ENCODE peak calls at places on chromosomes 12 and 14, in ten cellular contexts. One of them, this sample, is unnamed.
A peak's percentile ranks its signal among the peaks of the same experiment; 100 is the strongest.

GRCh38 chr14:93231129-93231979 is 24.3 kb downstream of the UBR7 start:
- DNase-seq in GM13976: peak; percentile 55
- DNase-seq in WERI-Rb-1: no peak
- DNase-seq in PC-9: no peak
- DNase-seq in astrocyte: peak; percentile 55
- DNase-seq in upper lobe of right lung: peak; percentile 56
- DNase-seq in neural progenitor cell: no peak
- DNase-seq in GM20000: no peak
- DNase-seq in foreskin fibroblast: peak; percentile 40
- DNase-seq in cardiac fibroblast: peak; percentile 43
- DNase-seq in this sample: no peak

GRCh38 chr12:123445388-123446344 is 9.2 kb upstream of the RILPL2 start:
- DNase-seq in astrocyte: peak; percentile 56
- DNase-seq in GM13976: no peak
- DNase-seq in WERI-Rb-1: no peak
- DNase-seq in neural progenitor cell: no peak
- DNase-seq in cardiac fibroblast: peak; percentile 94
- DNase-seq in upper lobe of right lung: peak; percentile 71
- DNase-seq in GM20000: no peak
- DNase-seq in PC-9: peak; percentile 86
- DNase-seq in foreskin fibroblast: peak; percentile 47
- DNase-seq in this sample: no peak

GRCh38 chr12:23099604-23100003 is 474.6 kb downstream of the ETNK1 start:
- DNase-seq in GM20000: no peak
- DNase-seq in foreskin fibroblast: no peak
- DNase-seq in GM13976: no peak
- DNase-seq in cardiac fibroblast: no peak
- DNase-seq in upper lobe of right lung: no peak
- DNase-seq in WERI-Rb-1: no peak
- DNase-seq in PC-9: no peak
- DNase-seq in astrocyte: peak; percentile 52
- DNase-seq in neural progenitor cell: no peak
- DNase-seq in this sample: no peak

GRCh38 chr12:3520168-3520567 is 29.2 kb downstream of the PRMT8 start:
- DNase-seq in GM13976: no peak
- DNase-seq in WERI-Rb-1: no peak
- DNase-seq in foreskin fibroblast: no peak
- DNase-seq in astrocyte: no peak
- DNase-seq in neural progenitor cell: no peak
- DNase-seq in upper lobe of right lung: no peak
- DNase-seq in GM20000: no peak
- DNase-seq in PC-9: no peak
- DNase-seq in cardiac fibroblast: no peak
- DNase-seq in this sample: no peak

GRCh38 chr12:112182499-112182898 is 57.1 kb downstream of the TRAFD1 start:
- DNase-seq in PC-9: no peak
- DNase-seq in upper lobe of right lung: no peak
- DNase-seq in WERI-Rb-1: no peak
- DNase-seq in neural progenitor cell: no peak
- DNase-seq in foreskin fibroblast: no peak
- DNase-seq in cardiac fibroblast: peak; percentile 62
- DNase-seq in astrocyte: no peak
- DNase-seq in GM20000: no peak
- DNase-seq in GM13976: peak; percentile 56
- DNase-seq in this sample: no peak

GRCh38 chr12:62523619-62524018 is 57.0 kb downstream of the MON2 start:
- DNase-seq in WERI-Rb-1: no peak
- DNase-seq in GM20000: no peak
- DNase-seq in PC-9: no peak
- DNase-seq in cardiac fibroblast: no peak
- DNase-seq in astrocyte: no peak
- DNase-seq in neural progenitor cell: no peak
- DNase-seq in upper lobe of right lung: no peak
- DNase-seq in GM13976: no peak
- DNase-seq in foreskin fibroblast: no peak
- DNase-seq in this sample: no peak

GRCh38 chr12:49808686-49809368 is 19.4 kb downstream of the NCKAP5L start:
- DNase-seq in neural progenitor cell: peak; percentile 31
- DNase-seq in cardiac fibroblast: no peak
- DNase-seq in upper lobe of right lung: no peak
- DNase-seq in GM20000: no peak
- DNase-seq in astrocyte: peak; percentile 18
- DNase-seq in GM13976: no peak
- DNase-seq in foreskin fibroblast: no peak
- DNase-seq in PC-9: no peak
- DNase-seq in WERI-Rb-1: no peak
- DNase-seq in this sample: no peak

GRCh38 chr12:27615331-27615891 is 80.8 kb upstream of the REP15 start:
- DNase-seq in cardiac fibroblast: peak; percentile 59
- DNase-seq in neural progenitor cell: no peak
- DNase-seq in GM20000: no peak
- DNase-seq in PC-9: peak; percentile 38
- DNase-seq in WERI-Rb-1: no peak
- DNase-seq in astrocyte: peak; percentile 86
- DNase-seq in foreskin fibroblast: no peak
- DNase-seq in GM13976: no peak
- DNase-seq in upper lobe of right lung: no peak
- DNase-seq in this sample: no peak

GRCh38 chr12:120677765-120678473 is 9.0 kb upstream of the MLEC start:
- DNase-seq in cardiac fibroblast: peak; percentile 15
- DNase-seq in upper lobe of right lung: no peak
- DNase-seq in WERI-Rb-1: no peak
- DNase-seq in foreskin fibroblast: no peak
- DNase-seq in GM13976: peak; percentile 70
- DNase-seq in GM20000: peak; percentile 63
- DNase-seq in PC-9: no peak
- DNase-seq in astrocyte: no peak
- DNase-seq in neural progenitor cell: no peak
- DNase-seq in this sample: no peak

GRCh38 chr12:131007031-131007793 is 53.5 kb downstream of the ADGRD1 start:
- DNase-seq in astrocyte: no peak
- DNase-seq in PC-9: no peak
- DNase-seq in GM13976: no peak
- DNase-seq in GM20000: no peak
- DNase-seq in neural progenitor cell: peak; percentile 21
- DNase-seq in cardiac fibroblast: no peak
- DNase-seq in foreskin fibroblast: no peak
- DNase-seq in upper lobe of right lung: no peak
- DNase-seq in WERI-Rb-1: no peak
- DNase-seq in this sample: no peak

GRCh38 chr14:45798659-45799058 is 545.7 kb upstream of the MIS18BP1 start:
- DNase-seq in GM13976: no peak
- DNase-seq in neural progenitor cell: no peak
- DNase-seq in PC-9: no peak
- DNase-seq in foreskin fibroblast: no peak
- DNase-seq in astrocyte: no peak
- DNase-seq in cardiac fibroblast: no peak
- DNase-seq in WERI-Rb-1: no peak
- DNase-seq in GM20000: no peak
- DNase-seq in upper lobe of right lung: no peak
- DNase-seq in this sample: no peak

GRCh38 chr12:46483572-46484395 is 111.2 kb upstream of the SLC38A2 start:
- DNase-seq in neural progenitor cell: no peak
- DNase-seq in cardiac fibroblast: peak; percentile 71
- DNase-seq in PC-9: no peak
- DNase-seq in WERI-Rb-1: no peak
- DNase-seq in GM13976: no peak
- DNase-seq in foreskin fibroblast: peak; percentile 44
- DNase-seq in upper lobe of right lung: no peak
- DNase-seq in astrocyte: no peak
- DNase-seq in GM20000: no peak
- DNase-seq in this sample: no peak

GRCh38 chr14:75273272-75274044 is 5.2 kb upstream of the FOS start:
- DNase-seq in foreskin fibroblast: peak; percentile 53
- DNase-seq in astrocyte: peak; percentile 80
- DNase-seq in upper lobe of right lung: peak; percentile 63
- DNase-seq in PC-9: peak; percentile 63
- DNase-seq in neural progenitor cell: no peak
- DNase-seq in WERI-Rb-1: no peak
- DNase-seq in GM13976: no peak
- DNase-seq in GM20000: no peak
- DNase-seq in cardiac fibroblast: peak; percentile 95
- DNase-seq in this sample: no peak

GRCh38 chr14:71319646-71320045 is 412.4 kb downstream of the PCNX1 start:
- DNase-seq in GM13976: no peak
- DNase-seq in astrocyte: no peak
- DNase-seq in GM20000: no peak
- DNase-seq in PC-9: no peak
- DNase-seq in upper lobe of right lung: no peak
- DNase-seq in foreskin fibroblast: peak; percentile 15
- DNase-seq in WERI-Rb-1: peak; percentile 30
- DNase-seq in neural progenitor cell: peak; percentile 35
- DNase-seq in cardiac fibroblast: peak; percentile 48
- DNase-seq in this sample: no peak

GRCh38 chr12:21697829-21698630 is 40.4 kb upstream of the LDHB start:
- DNase-seq in neural progenitor cell: peak; percentile 34
- DNase-seq in GM13976: peak; percentile 32
- DNase-seq in PC-9: no peak
- DNase-seq in astrocyte: peak; percentile 6
- DNase-seq in GM20000: no peak
- DNase-seq in upper lobe of right lung: no peak
- DNase-seq in foreskin fibroblast: peak; percentile 10
- DNase-seq in WERI-Rb-1: no peak
- DNase-seq in cardiac fibroblast: peak; percentile 61
- DNase-seq in this sample: no peak

DNA sequence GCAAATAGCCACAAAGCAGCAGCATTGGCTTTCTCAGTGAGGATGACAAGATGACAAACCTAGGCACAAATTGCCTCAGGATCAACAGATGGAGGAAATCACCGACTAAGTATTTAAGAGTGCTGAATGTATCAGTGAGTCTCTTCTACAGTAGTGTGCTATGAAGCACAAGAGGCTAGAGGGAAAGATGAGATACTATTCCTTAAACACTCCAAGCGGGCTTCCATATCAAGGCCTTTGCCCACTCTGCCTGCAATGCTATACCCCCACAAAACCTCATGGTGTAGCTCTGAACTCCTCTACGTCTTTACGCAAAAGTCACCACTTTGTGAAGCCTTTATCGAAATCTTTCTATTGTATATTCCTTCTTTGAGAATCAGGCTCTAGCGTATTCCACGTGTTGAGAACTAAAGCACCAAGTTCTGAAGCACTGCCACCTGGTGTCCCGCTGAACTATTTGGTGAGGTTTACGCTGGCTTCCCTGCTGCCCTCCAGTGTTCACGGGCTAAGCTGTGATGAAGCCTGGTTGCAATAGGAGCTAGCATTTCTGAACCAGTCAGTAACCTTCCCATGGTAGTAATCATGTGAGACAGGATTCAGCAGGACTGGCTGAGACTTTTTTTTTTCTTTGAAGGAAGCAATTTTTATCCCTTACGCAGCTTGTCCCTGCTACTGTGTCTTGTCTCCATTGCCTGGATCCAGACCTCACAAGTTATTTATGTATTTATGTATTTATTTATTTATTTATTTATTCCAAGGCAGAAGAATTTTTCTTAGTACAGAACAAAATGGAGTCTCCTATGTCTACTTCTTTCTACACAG is 426.5 kb upstream of the OR4E1 start:
- DNase-seq in foreskin fibroblast: no peak
- DNase-seq in WERI-Rb-1: peak; percentile 29
- DNase-seq in cardiac fibroblast: peak; percentile 46
- DNase-seq in astrocyte: peak; percentile 3
- DNase-seq in GM13976: peak; percentile 47
- DNase-seq in upper lobe of right lung: no peak
- DNase-seq in PC-9: no peak
- DNase-seq in GM20000: peak; percentile 32
- DNase-seq in neural progenitor cell: peak; percentile 87
- DNase-seq in this sample: no peak
- TF ChIP-seq CTCF in foreskin fibroblast: no peak
- TF ChIP-seq CTCF in WERI-Rb-1: peak; percentile 42
- TF ChIP-seq CTCF in cardiac fibroblast: peak; percentile 42
- TF ChIP-seq CTCF in astrocyte: peak; percentile 36
- TF ChIP-seq CTCF in GM13976: peak; percentile 70
- TF ChIP-seq CTCF in upper lobe of right lung: peak; percentile 62
- TF ChIP-seq CTCF in PC-9: no peak
- TF ChIP-seq CTCF in GM20000: peak; percentile 63
- TF ChIP-seq CTCF in neural progenitor cell: peak; percentile 80
- TF ChIP-seq CTCF in this sample: no peak

DNA sequence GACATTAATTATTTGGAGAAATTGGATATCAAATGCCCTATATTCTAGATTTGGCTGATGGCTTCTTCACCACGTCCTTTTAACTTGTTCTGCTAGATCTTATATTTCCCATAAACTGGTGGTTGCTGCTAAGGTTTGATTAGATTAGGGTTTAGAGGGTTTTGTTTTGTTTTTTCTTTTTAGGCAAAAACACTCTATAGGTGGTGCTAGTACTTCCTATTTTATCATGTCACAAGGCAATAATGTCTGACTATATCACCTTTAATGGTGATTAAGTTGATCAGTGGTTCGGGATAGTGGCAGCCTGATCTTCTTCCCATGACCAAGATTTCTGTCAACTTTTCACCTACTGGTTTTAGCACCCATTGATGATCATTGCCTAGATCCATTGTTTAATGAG is 455.1 kb downstream of the RAD51B start:
- DNase-seq in GM13976: no peak
- DNase-seq in astrocyte: no peak
- DNase-seq in foreskin fibroblast: no peak
- DNase-seq in upper lobe of right lung: no peak
- DNase-seq in cardiac fibroblast: no peak
- DNase-seq in PC-9: no peak
- DNase-seq in WERI-Rb-1: no peak
- DNase-seq in neural progenitor cell: no peak
- DNase-seq in GM20000: no peak
- DNase-seq in this sample: no peak
- TF ChIP-seq CTCF in GM13976: no peak
- TF ChIP-seq CTCF in astrocyte: no peak
- TF ChIP-seq CTCF in foreskin fibroblast: no peak
- TF ChIP-seq CTCF in upper lobe of right lung: no peak
- TF ChIP-seq CTCF in cardiac fibroblast: no peak
- TF ChIP-seq CTCF in PC-9: no peak
- TF ChIP-seq CTCF in WERI-Rb-1: no peak
- TF ChIP-seq CTCF in neural progenitor cell: no peak
- TF ChIP-seq CTCF in GM20000: no peak
- TF ChIP-seq CTCF in this sample: no peak

GRCh38 chr12:12715459-12716150 is 1.6 kb upstream of the CDKN1B start:
- DNase-seq in GM13976: no peak
- DNase-seq in GM20000: peak; percentile 49
- DNase-seq in neural progenitor cell: no peak
- DNase-seq in PC-9: no peak
- DNase-seq in cardiac fibroblast: no peak
- DNase-seq in astrocyte: peak; percentile 18
- DNase-seq in WERI-Rb-1: peak; percentile 18
- DNase-seq in foreskin fibroblast: no peak
- DNase-seq in upper lobe of right lung: no peak
- DNase-seq in this sample: peak; percentile 23
- TF ChIP-seq CTCF in GM13976: no peak
- TF ChIP-seq CTCF in GM20000: no peak
- TF ChIP-seq CTCF in neural progenitor cell: no peak
- TF ChIP-seq CTCF in PC-9: no peak
- TF ChIP-seq CTCF in cardiac fibroblast: no peak
- TF ChIP-seq CTCF in astrocyte: no peak
- TF ChIP-seq CTCF in WERI-Rb-1: no peak
- TF ChIP-seq CTCF in foreskin fibroblast: no peak
- TF ChIP-seq CTCF in upper lobe of right lung: no peak
- TF ChIP-seq CTCF in this sample: no peak

DNA sequence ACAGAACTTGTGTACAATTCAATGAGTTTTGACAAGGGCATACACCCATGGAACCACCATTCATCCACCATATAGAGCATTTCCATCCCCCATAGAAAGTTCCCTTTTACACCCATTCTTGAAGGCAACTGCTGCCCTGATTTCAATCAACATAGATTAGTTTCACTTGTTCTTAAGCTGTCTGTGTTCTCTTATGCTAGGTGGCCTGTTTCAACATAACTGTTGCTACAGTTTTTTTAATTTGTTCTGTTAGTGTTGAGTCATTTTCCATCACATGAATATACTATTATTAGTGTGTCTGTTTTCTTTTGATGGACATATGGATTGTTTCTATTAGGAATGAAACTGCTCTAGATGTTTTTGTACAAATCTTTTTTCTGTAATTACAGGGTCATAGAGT is 123.4 kb downstream of the PTPRQ start:
- DNase-seq in GM20000: no peak
- DNase-seq in cardiac fibroblast: peak; percentile 43
- DNase-seq in GM13976: no peak
- DNase-seq in astrocyte: no peak
- DNase-seq in foreskin fibroblast: peak; percentile 45
- DNase-seq in neural progenitor cell: no peak
- DNase-seq in WERI-Rb-1: no peak
- DNase-seq in upper lobe of right lung: no peak
- DNase-seq in PC-9: no peak
- DNase-seq in this sample: no peak
- TF ChIP-seq CTCF in GM20000: no peak
- TF ChIP-seq CTCF in cardiac fibroblast: no peak
- TF ChIP-seq CTCF in GM13976: no peak
- TF ChIP-seq CTCF in astrocyte: no peak
- TF ChIP-seq CTCF in foreskin fibroblast: no peak
- TF ChIP-seq CTCF in neural progenitor cell: no peak
- TF ChIP-seq CTCF in WERI-Rb-1: no peak
- TF ChIP-seq CTCF in upper lobe of right lung: no peak
- TF ChIP-seq CTCF in PC-9: no peak
- TF ChIP-seq CTCF in this sample: no peak

This sample was measured in activated B cell treated with CpG ODN at 0.5 μM for 24 hours.